ENCODE peak calls at places on chromosome 18, in five cellular contexts. I, M, W, L and T are unnamed samples.

GRCh38 chr18:51226068-51226467 is 28.6 kb upstream of the MEX3C start:
- DNase-seq in M (no peak), I (no peak), L (no peak), W (no peak), T (no peak)

GRCh38 chr18:58373486-58373885 is 255.4 kb downstream of the ALPK2 start:
- DNase-seq in L (no peak), M (no peak), W (no peak), I (no peak), T (no peak)

GRCh38 chr18:8982416-8983183 is 119.9 kb upstream of the NDUFV2 start:
- DNase-seq in L (peak), M (no peak), W (no peak), I (peak), T (no peak)

GRCh38 chr18:22391571-22392359 is 25.9 kb downstream of the CTAGE1 start:
- DNase-seq in W (no peak), M (no peak), L (no peak), I (peak), T (no peak)

GRCh38 chr18:2410688-2411087 is 160.6 kb downstream of the METTL4 start:
- DNase-seq in W (no peak), L (no peak), I (no peak), M (no peak), T (no peak)

GRCh38 chr18:9613550-9614400 is 584 bp downstream of the PPP4R1 start:
- DNase-seq in W (peak), L (peak), M (peak), I (peak), T (no peak)

GRCh38 chr18:79519751-79520472 is 124.2 kb downstream of the NFATC1 start:
- DNase-seq in L (peak), W (no peak), M (peak), I (peak), T (no peak)

GRCh38 chr18:62179213-62179612 is 7.6 kb downstream of the PIGN start:
- DNase-seq in I (no peak), W (no peak), L (no peak), M (no peak), T (no peak)

GRCh38 chr18:8117008-8117376 is 492.2 kb upstream of the RAB12 start:
- DNase-seq in W (no peak), L (no peak), M (no peak), I (no peak), T (no peak)

GRCh38 chr18:6746386-6746960 is 17.0 kb downstream of the ARHGAP28 start:
- DNase-seq in L (no peak), I (no peak), W (no peak), M (no peak), T (no peak)

GRCh38 chr18:31497711-31498449 is at the start of gene DSG2:
- DNase-seq in W (peak), L (peak), M (peak), I (peak), T (no peak)

GRCh38 chr18:657311-657997 is at the start of gene TYMS:
- DNase-seq in W (peak), L (peak), M (peak), I (peak), T (no peak)

GRCh38 chr18:52569492-52569891 is 229.5 kb downstream of the DCC start:
- DNase-seq in M (no peak), L (no peak), I (no peak), W (no peak), T (no peak)

GRCh38 chr18:5376994-5377393 is 81.5 kb upstream of the ZBTB14 start:
- DNase-seq in M (no peak), W (no peak), I (no peak), L (no peak), T (no peak)

GRCh38 chr18:13914756-13915155 is 580 bp downstream of the MC2R start:
- DNase-seq in W (no peak), L (no peak), I (no peak), M (no peak), T (no peak)

GRCh38 chr18:62282188-62282629 is 42.9 kb upstream of the TNFRSF11A start:
- DNase-seq in L (no peak), M (no peak), W (no peak), I (no peak), T (no peak)

GRCh38 chr18:44802508-44802907 is 121.8 kb downstream of the SETBP1 start:
- DNase-seq in L (no peak), M (no peak), I (no peak), W (no peak), T (no peak)

GRCh38 chr18:44885507-44885906 is 204.8 kb downstream of the SETBP1 start:
- DNase-seq in I (no peak), L (no peak), W (no peak), M (no peak), T (no peak)

GRCh38 chr18:22467760-22468553 is 50.2 kb upstream of the CTAGE1 start:
- DNase-seq in L (no peak), I (peak), M (no peak), W (no peak), T (no peak)

GRCh38 chr18:41666251-41666650 is 288.8 kb upstream of the PIK3C3 start:
- DNase-seq in W (no peak), L (no peak), I (no peak), M (no peak), T (no peak)

GRCh38 chr18:31679133-31679731 is 5.1 kb downstream of the B4GALT6 start:
- DNase-seq in L (no peak), M (no peak), I (no peak), W (no peak), T (no peak)

GRCh38 chr18:5268874-5269273 is 26.7 kb downstream of the ZBTB14 start:
- DNase-seq in W (no peak), M (no peak), L (no peak), I (no peak), T (no peak)

GRCh38 chr18:23099621-23100020 is 35.7 kb upstream of the CABLES1 start:
- DNase-seq in I (no peak), M (peak), W (no peak), L (no peak), T (no peak)

GRCh38 chr18:49055787-49056186 is 105.0 kb upstream of the SMAD7 start:
- DNase-seq in I (peak), W (no peak), M (peak), L (no peak), T (no peak)

GRCh38 chr18:46013484-46014189 is 46.5 kb upstream of the EPG5 start:
- DNase-seq in L (no peak), W (no peak), I (peak), M (no peak), T (no peak)

GRCh38 chr18:69326094-69326493 is 74.6 kb upstream of the DOK6 start:
- DNase-seq in M (no peak), W (no peak), L (no peak), I (no peak), T (no peak)

GRCh38 chr18:55355220-55355619 is 232.8 kb downstream of the TCF4 start:
- DNase-seq in I (no peak), L (no peak), M (no peak), W (no peak), T (no peak)

GRCh38 chr18:69559604-69560003 is 158.9 kb downstream of the DOK6 start:
- DNase-seq in I (no peak), L (no peak), W (no peak), M (no peak), T (no peak)

GRCh38 chr18:1777843-1778242 is 793.5 kb downstream of the METTL4 start:
- DNase-seq in W (no peak), L (no peak), M (no peak), I (no peak), T (no peak)

GRCh38 chr18:54558609-54559585 is 32.1 kb upstream of the DYNAP start:
- DNase-seq in M (no peak), L (peak), W (no peak), I (peak), T (no peak)

GRCh38 chr18:13611616-13612110 is 114.7 kb downstream of the FAM210A start:
- DNase-seq in W (no peak), L (peak), I (no peak), M (no peak), T (no peak)

GRCh38 chr18:286515-287310 is 18.9 kb upstream of the THOC1 start:
- DNase-seq in W (no peak), L (peak), I (no peak), M (no peak), T (no peak)

GRCh38 chr18:9951022-9951859 is 37.4 kb downstream of the VAPA start:
- DNase-seq in W (no peak), L (peak), I (peak), M (no peak), T (no peak)

GRCh38 chr18:74310411-74310810 is 5.2 kb upstream of the C18orf63 start:
- DNase-seq in I (peak), M (no peak), L (peak), W (no peak), T (no peak)
- TF ChIP-seq CTCF in I (peak), M (peak), L (peak), W (peak), T (peak)

GRCh38 chr18:48022531-48023330 is 92.3 kb upstream of the SMAD2 start:
- DNase-seq in I (peak), L (peak), W (no peak), M (no peak), T (no peak)
- TF ChIP-seq CTCF in I (peak), L (peak), W (peak), M (peak), T (no peak)

GRCh38 chr18:63422087-63422861 is at the start of gene VPS4B:
- DNase-seq in W (peak), M (peak), L (peak), I (peak), T (peak)
- TF ChIP-seq CTCF in W (peak), M (no peak), L (no peak), I (no peak), T (peak)

DNA sequence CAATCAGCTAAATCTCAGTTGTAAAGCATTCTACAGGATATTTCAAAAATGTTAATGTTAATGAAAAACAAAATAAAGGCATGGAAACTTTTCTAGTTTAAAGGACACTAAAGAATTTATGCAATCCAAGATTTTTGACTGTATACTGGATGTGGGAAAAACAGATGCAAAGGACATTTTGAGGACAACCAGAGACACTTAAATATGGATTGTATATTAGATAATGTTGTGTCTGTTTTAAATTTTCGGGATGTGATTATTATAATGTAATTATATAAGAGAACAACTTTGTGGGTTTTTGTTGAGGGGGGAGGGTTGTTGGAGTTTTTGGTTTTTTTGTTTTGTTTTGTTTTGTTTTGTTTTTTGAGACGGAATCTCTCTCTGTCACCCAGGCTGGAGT is 30.9 kb downstream of the PSMA8 start:
- DNase-seq in M (no peak), W (no peak), I (no peak), L (no peak), T (no peak)
- TF ChIP-seq CTCF in M (no peak), W (no peak), I (no peak), L (no peak), T (no peak)

GRCh38 chr18:35511833-35512232 is 14.1 kb upstream of the INO80C start:
- DNase-seq in M (no peak), W (no peak), I (peak), L (peak), T (no peak)
- TF ChIP-seq CTCF in M (no peak), W (no peak), I (no peak), L (peak), T (peak)